ENCODE peak calls at places on chromosomes 2 and 18, in nine cellular contexts. Z is naive thymus-derived CD8-positive, alpha-beta T cell; Y is NCI-H2081; B is COLO829; T is midbrain; R is HFF-Myc; K is amniotic stem cell; I is mesothelial cell of epicardium; P is CD8-positive, alpha-beta T cell. N is an unnamed sample.

GRCh38 chr2:68465081-68465916 is 1.8 kb downstream of the FBXO48 start:
- DNase-seq in R (no peak), I (no peak), K (no peak), Z (no peak), Y (no peak), T (no peak), B (no peak), P (no peak), N (no peak)

GRCh38 chr2:96321230-96322103 is 3.6 kb upstream of the ITPRIPL1 start:
- DNase-seq in R (peak), I (no peak), K (no peak), T (no peak), B (no peak), Y (peak), Z (peak), P (peak), N (peak)

GRCh38 chr2:8469709-8470493 is 212.0 kb upstream of the ID2 start:
- DNase-seq in Z (no peak), B (no peak), K (no peak), I (no peak), T (no peak), Y (no peak), R (no peak), P (no peak), N (no peak)

GRCh38 chr2:129915303-129915840 is 64.1 kb upstream of the RAB6C start:
- DNase-seq in I (no peak), Z (no peak), R (no peak), K (no peak), Y (no peak), P (no peak), T (no peak), B (no peak), N (no peak)

GRCh38 chr2:200702646-200703118 is 109.0 kb upstream of the BZW1 start:
- DNase-seq in P (no peak), T (no peak), Z (no peak), I (no peak), R (no peak), K (no peak), B (no peak), Y (no peak), N (no peak)

GRCh38 chr2:200479617-200480292 is 30.1 kb downstream of the KCTD18 start:
- DNase-seq in I (no peak), R (no peak), Y (no peak), T (no peak), B (no peak), Z (no peak), K (peak), P (no peak), N (no peak)

GRCh38 chr2:239002960-239003932 is 155.4 kb downstream of the TWIST2 start:
- DNase-seq in B (peak), I (no peak), P (no peak), T (no peak), Z (no peak), Y (no peak), R (peak), K (peak), N (no peak)

GRCh38 chr2:10284108-10284870 is 18.4 kb upstream of the HPCAL1 start:
- DNase-seq in Z (no peak), B (no peak), Y (no peak), I (no peak), R (no peak), P (no peak), T (peak), K (no peak), N (no peak)

GRCh38 chr2:57906152-57906732 is 140.4 kb upstream of the VRK2 start:
- DNase-seq in Y (peak), I (no peak), P (no peak), Z (no peak), T (peak), R (peak), B (peak), K (no peak), N (peak)

GRCh38 chr2:73215254-73215653 is 1.2 kb downstream of the SMYD5 start:
- DNase-seq in Y (no peak), B (no peak), I (no peak), Z (no peak), R (no peak), T (no peak), K (no peak), P (no peak), N (no peak)

GRCh38 chr2:46073540-46074018 is 223.6 kb upstream of the EPAS1 start:
- DNase-seq in Y (no peak), I (no peak), P (no peak), T (no peak), B (peak), K (peak), Z (no peak), R (peak), N (no peak)

GRCh38 chr18:58216071-58216471 is 172.0 kb downstream of the NEDD4L start:
- DNase-seq in K (no peak), R (no peak), Y (no peak), P (no peak), T (no peak), B (no peak), Z (no peak), I (no peak), N (no peak)

N was measured in germinal center.